ENCODE peak calls at places on chromosomes 13 and 19, in five cellular contexts. G is osteoblast, B is left lung, A is adrenal gland, E is GM12878. F is an unnamed sample.

GRCh38 chr19:53958168-53958571 is 4.6 kb upstream of the CACNG8 start:
- DNase-seq in G (peak; percentile 65), B (no peak), A (no peak), E (no peak), F (peak; percentile 49)

GRCh38 chr19:3710265-3710812 is 2.2 kb downstream of the TJP3 start:
- DNase-seq in G (peak; percentile 80), B (peak; percentile 91), A (peak; percentile 83), E (no peak), F (peak; percentile 95)

GRCh38 chr13:80399340-80400163 is 58.6 kb upstream of the SPRY2 start:
- DNase-seq in G (no peak), B (no peak), A (no peak), E (peak; percentile 17), F (peak; percentile 69)

GRCh38 chr13:44768775-44769578 is 192.8 kb upstream of the TSC22D1 start:
- DNase-seq in G (no peak), B (no peak), A (no peak), E (peak; percentile 19), F (no peak)

GRCh38 chr13:46638262-46638661 is 85.3 kb downstream of the LRCH1 start:
- DNase-seq in G (no peak), B (no peak), A (no peak), E (no peak), F (no peak)

GRCh38 chr13:48155850-48156249 is 60.9 kb upstream of the MED4 start:
- DNase-seq in G (no peak), B (no peak), A (no peak), E (peak; percentile 24), F (no peak)

GRCh38 chr19:805161-805561 is 7.9 kb downstream of the PTBP1 start:
- DNase-seq in G (peak; percentile 88), B (no peak), A (no peak), E (no peak), F (peak; percentile 51)

GRCh38 chr19:18763674-18764590 is 27.2 kb downstream of the COMP start:
- DNase-seq in G (peak; percentile 99), B (no peak), A (peak; percentile 93), E (no peak), F (peak; percentile 81)

GRCh38 chr13:85520445-85520844 is 278.8 kb downstream of the SLITRK6 start:
- DNase-seq in G (no peak), B (no peak), A (no peak), E (no peak), F (no peak)

GRCh38 chr19:19223636-19224035 is 11.9 kb downstream of the NCAN start:
- DNase-seq in G (peak; percentile 77), B (no peak), A (no peak), E (no peak), F (no peak)

GRCh38 chr13:76822691-76823267 is 63.4 kb downstream of the KCTD12 start:
- DNase-seq in G (no peak), B (no peak), A (no peak), E (no peak), F (no peak)

GRCh38 chr13:40069173-40070044 is 413.9 kb downstream of the COG6 start:
- DNase-seq in G (peak; percentile 86), B (no peak), A (peak; percentile 61), E (no peak), F (peak; percentile 75)

GRCh38 chr19:7312816-7313215 is 18.6 kb upstream of the INSR start:
- DNase-seq in G (no peak), B (no peak), A (no peak), E (no peak), F (peak; percentile 31)

GRCh38 chr19:33391631-33392249 is 18.2 kb downstream of the CEBPG start:
- DNase-seq in G (peak; percentile 85), B (no peak), A (no peak), E (no peak), F (no peak)

GRCh38 chr19:35055715-35056179 is 14.2 kb downstream of the HPN start:
- DNase-seq in G (peak; percentile 42), B (no peak), A (no peak), E (no peak), F (no peak)

GRCh38 chr19:11324748-11325389 is 14.6 kb downstream of the RAB3D start:
- DNase-seq in G (no peak), B (peak; percentile 72), A (no peak), E (no peak), F (no peak)

GRCh38 chr19:11323601-11324078 is 15.8 kb downstream of the RAB3D start:
- DNase-seq in G (no peak), B (no peak), A (no peak), E (no peak), F (no peak)

GRCh38 chr19:11322269-11323024 is 17.0 kb downstream of the RAB3D start:
- DNase-seq in G (no peak), B (peak; percentile 5), A (no peak), E (no peak), F (no peak)

GRCh38 chr19:11325544-11325943 is 13.9 kb downstream of the RAB3D start:
- DNase-seq in G (no peak), B (peak; percentile 18), A (no peak), E (no peak), F (no peak)

GRCh38 chr19:11324079-11324661 is 15.3 kb downstream of the RAB3D start:
- DNase-seq in G (peak; percentile 90), B (peak; percentile 93), A (peak; percentile 72), E (peak; percentile 71), F (peak; percentile 88)
- H3K4me3 ChIP-seq in G (peak overlapping the region; percentile 54), B (peak overlapping the region; percentile 7), A (no peak overlapping the region), E (peak overlapping the region; percentile 27), F (no peak overlapping the region)

GRCh38 chr19:17605761-17606745 is 50.6 kb downstream of the COLGALT1 start:
- DNase-seq in G (peak; percentile 97), B (peak; percentile 93), A (peak; percentile 75), E (peak; percentile 54), F (peak; percentile 92)
- H3K4me1 ChIP-seq in G (no peaks in the 10 kb centered on the region), B (peaks cover 6% of the 10 kb centered on the region), A (peaks cover 5% of the 10 kb centered on the region), E (peaks cover 6% of the 10 kb centered on the region), F (peaks cover 12% of the 10 kb centered on the region)

GRCh38 chr19:40055832-40056504 is at the start of gene ZNF780B:
- DNase-seq in G (peak; percentile 87), B (peak; percentile 87), A (peak; percentile 58), E (peak; percentile 36), F (peak; percentile 82)
- H3K27ac ChIP-seq in G (peak within 1 kb of the TSS; percentile 59), B (peak within 1 kb of the TSS; percentile 77), A (peak within 1 kb of the TSS; percentile 58), E (peak within 1 kb of the TSS; percentile 69), F (peak within 1 kb of the TSS; percentile 44)

DNA sequence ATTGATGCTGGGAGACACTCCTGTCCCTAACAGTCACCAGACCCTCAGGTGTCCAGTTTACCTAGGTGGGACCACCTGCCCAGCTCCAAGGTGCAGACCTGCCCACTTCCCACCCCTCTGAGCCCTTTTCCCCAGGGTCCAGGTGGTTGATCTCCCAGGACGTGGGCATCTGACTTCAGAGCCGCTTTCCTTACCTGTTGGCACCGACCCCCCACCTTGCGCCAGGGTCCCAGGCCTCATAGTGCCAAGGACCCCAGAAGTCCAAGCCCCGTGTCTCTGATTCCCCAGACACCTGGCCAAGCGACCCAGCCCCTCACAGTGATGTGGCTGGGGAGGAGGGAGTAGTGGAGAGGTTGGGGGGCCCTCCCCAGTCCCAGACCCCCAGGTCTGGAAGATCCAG is 9.6 kb upstream of the BBC3 start:
- DNase-seq in G (peak; percentile 37), B (no peak), A (no peak), E (no peak), F (no peak)
- H3K4me3 ChIP-seq in G (no peak overlapping the region), B (no peak overlapping the region), A (no peak overlapping the region), E (no peak overlapping the region), F (no peak overlapping the region)

F was measured in upper lobe of right lung.